ENCODE peak calls at places on chromosomes 2 and 18, in nine cellular contexts. One of them, this sample, is unnamed.

GRCh38 chr18:58624011-58624410 is 4.9 kb downstream of the ALPK2 start:
- DNase-seq in prostate gland: no peak
- DNase-seq in left lung: no peak
- DNase-seq in HL-60: no peak
- DNase-seq in naive thymus-derived CD4-positive, alpha-beta T cell: no peak
- DNase-seq in right cardiac atrium: no peak
- DNase-seq in adrenal gland: no peak
- DNase-seq in tibial artery: no peak
- DNase-seq in tibial nerve: no peak
- DNase-seq in this sample: no peak

GRCh38 chr2:176132397-176133086 is 3.0 kb downstream of the HOXD8 start:
- DNase-seq in prostate gland: no peak
- DNase-seq in left lung: no peak
- DNase-seq in HL-60: no peak
- DNase-seq in naive thymus-derived CD4-positive, alpha-beta T cell: no peak
- DNase-seq in right cardiac atrium: no peak
- DNase-seq in adrenal gland: peak
- DNase-seq in tibial artery: no peak
- DNase-seq in tibial nerve: no peak
- DNase-seq in this sample: no peak

GRCh38 chr2:215753808-215754207 is 259.5 kb downstream of the MREG start:
- DNase-seq in prostate gland: no peak
- DNase-seq in left lung: no peak
- DNase-seq in HL-60: no peak
- DNase-seq in naive thymus-derived CD4-positive, alpha-beta T cell: no peak
- DNase-seq in right cardiac atrium: no peak
- DNase-seq in adrenal gland: no peak
- DNase-seq in tibial artery: peak
- DNase-seq in tibial nerve: no peak
- DNase-seq in this sample: no peak

GRCh38 chr18:32909798-32910561 is 137.2 kb upstream of the KLHL14 start:
- DNase-seq in prostate gland: no peak
- DNase-seq in left lung: no peak
- DNase-seq in HL-60: peak
- DNase-seq in naive thymus-derived CD4-positive, alpha-beta T cell: no peak
- DNase-seq in right cardiac atrium: no peak
- DNase-seq in adrenal gland: no peak
- DNase-seq in tibial artery: no peak
- DNase-seq in tibial nerve: no peak
- DNase-seq in this sample: no peak

GRCh38 chr2:238379096-238379810 is 47.5 kb upstream of the ASB1 start:
- DNase-seq in prostate gland: no peak
- DNase-seq in left lung: peak
- DNase-seq in HL-60: peak
- DNase-seq in naive thymus-derived CD4-positive, alpha-beta T cell: no peak
- DNase-seq in right cardiac atrium: no peak
- DNase-seq in adrenal gland: no peak
- DNase-seq in tibial artery: no peak
- DNase-seq in tibial nerve: no peak
- DNase-seq in this sample: peak

GRCh38 chr2:20218331-20219320 is 6.3 kb downstream of the SDC1 start:
- DNase-seq in prostate gland: no peak
- DNase-seq in left lung: no peak
- DNase-seq in HL-60: no peak
- DNase-seq in naive thymus-derived CD4-positive, alpha-beta T cell: no peak
- DNase-seq in right cardiac atrium: no peak
- DNase-seq in adrenal gland: no peak
- DNase-seq in tibial artery: no peak
- DNase-seq in tibial nerve: no peak
- DNase-seq in this sample: no peak

GRCh38 chr2:98487101-98487805 is 42.6 kb downstream of the INPP4A start:
- DNase-seq in prostate gland: no peak
- DNase-seq in left lung: no peak
- DNase-seq in HL-60: no peak
- DNase-seq in naive thymus-derived CD4-positive, alpha-beta T cell: no peak
- DNase-seq in right cardiac atrium: no peak
- DNase-seq in adrenal gland: no peak
- DNase-seq in tibial artery: no peak
- DNase-seq in tibial nerve: no peak
- DNase-seq in this sample: no peak

GRCh38 chr2:20035961-20036666 is 15.3 kb downstream of the LAPTM4A start:
- DNase-seq in prostate gland: no peak
- DNase-seq in left lung: no peak
- DNase-seq in HL-60: peak
- DNase-seq in naive thymus-derived CD4-positive, alpha-beta T cell: no peak
- DNase-seq in right cardiac atrium: no peak
- DNase-seq in adrenal gland: no peak
- DNase-seq in tibial artery: no peak
- DNase-seq in tibial nerve: no peak
- DNase-seq in this sample: no peak

GRCh38 chr2:203897544-203897943 is 30.0 kb downstream of the CTLA4 start:
- DNase-seq in prostate gland: no peak
- DNase-seq in left lung: no peak
- DNase-seq in HL-60: no peak
- DNase-seq in naive thymus-derived CD4-positive, alpha-beta T cell: no peak
- DNase-seq in right cardiac atrium: no peak
- DNase-seq in adrenal gland: no peak
- DNase-seq in tibial artery: no peak
- DNase-seq in tibial nerve: no peak
- DNase-seq in this sample: no peak

GRCh38 chr2:174771631-174772491 is 7.6 kb upstream of the CHRNA1 start:
- DNase-seq in prostate gland: peak
- DNase-seq in left lung: no peak
- DNase-seq in HL-60: peak
- DNase-seq in naive thymus-derived CD4-positive, alpha-beta T cell: no peak
- DNase-seq in right cardiac atrium: peak
- DNase-seq in adrenal gland: peak
- DNase-seq in tibial artery: peak
- DNase-seq in tibial nerve: peak
- DNase-seq in this sample: peak

GRCh38 chr2:149612122-149612521 is 24.5 kb upstream of the MMADHC start:
- DNase-seq in prostate gland: peak
- DNase-seq in left lung: peak
- DNase-seq in HL-60: no peak
- DNase-seq in naive thymus-derived CD4-positive, alpha-beta T cell: no peak
- DNase-seq in right cardiac atrium: peak
- DNase-seq in adrenal gland: no peak
- DNase-seq in tibial artery: no peak
- DNase-seq in tibial nerve: no peak
- DNase-seq in this sample: peak

GRCh38 chr2:72574886-72575285 is 250.9 kb downstream of the EXOC6B start:
- DNase-seq in prostate gland: no peak
- DNase-seq in left lung: no peak
- DNase-seq in HL-60: no peak
- DNase-seq in naive thymus-derived CD4-positive, alpha-beta T cell: no peak
- DNase-seq in right cardiac atrium: no peak
- DNase-seq in adrenal gland: no peak
- DNase-seq in tibial artery: no peak
- DNase-seq in tibial nerve: no peak
- DNase-seq in this sample: no peak

GRCh38 chr2:16654775-16655456 is 10.7 kb downstream of the CYRIA start:
- DNase-seq in prostate gland: no peak
- DNase-seq in left lung: no peak
- DNase-seq in HL-60: peak
- DNase-seq in naive thymus-derived CD4-positive, alpha-beta T cell: no peak
- DNase-seq in right cardiac atrium: no peak
- DNase-seq in adrenal gland: no peak
- DNase-seq in tibial artery: no peak
- DNase-seq in tibial nerve: no peak
- DNase-seq in this sample: no peak

GRCh38 chr18:22856870-22857269 is 76.3 kb upstream of the RBBP8 start:
- DNase-seq in prostate gland: peak
- DNase-seq in left lung: no peak
- DNase-seq in HL-60: no peak
- DNase-seq in naive thymus-derived CD4-positive, alpha-beta T cell: no peak
- DNase-seq in right cardiac atrium: no peak
- DNase-seq in adrenal gland: no peak
- DNase-seq in tibial artery: no peak
- DNase-seq in tibial nerve: no peak
- DNase-seq in this sample: no peak

GRCh38 chr2:237677951-237678481 is 50.6 kb downstream of the LRRFIP1 start:
- DNase-seq in prostate gland: no peak
- DNase-seq in left lung: no peak
- DNase-seq in HL-60: peak
- DNase-seq in naive thymus-derived CD4-positive, alpha-beta T cell: no peak
- DNase-seq in right cardiac atrium: peak
- DNase-seq in adrenal gland: no peak
- DNase-seq in tibial artery: peak
- DNase-seq in tibial nerve: no peak
- DNase-seq in this sample: no peak

GRCh38 chr2:226317970-226318369 is 481.6 kb downstream of the IRS1 start:
- DNase-seq in prostate gland: no peak
- DNase-seq in left lung: no peak
- DNase-seq in HL-60: no peak
- DNase-seq in naive thymus-derived CD4-positive, alpha-beta T cell: no peak
- DNase-seq in right cardiac atrium: no peak
- DNase-seq in adrenal gland: no peak
- DNase-seq in tibial artery: no peak
- DNase-seq in tibial nerve: no peak
- DNase-seq in this sample: no peak

GRCh38 chr18:25651553-25651952 is 299.6 kb upstream of the ZNF521 start:
- DNase-seq in prostate gland: no peak
- DNase-seq in left lung: no peak
- DNase-seq in HL-60: no peak
- DNase-seq in naive thymus-derived CD4-positive, alpha-beta T cell: no peak
- DNase-seq in right cardiac atrium: no peak
- DNase-seq in adrenal gland: no peak
- DNase-seq in tibial artery: no peak
- DNase-seq in tibial nerve: no peak
- DNase-seq in this sample: no peak
- H3K27ac ChIP-seq in prostate gland: no peak
- H3K27ac ChIP-seq in left lung: no peak
- H3K27ac ChIP-seq in HL-60: no peak
- H3K27ac ChIP-seq in naive thymus-derived CD4-positive, alpha-beta T cell: no peak
- H3K27ac ChIP-seq in right cardiac atrium: no peak
- H3K27ac ChIP-seq in adrenal gland: no peak
- H3K27ac ChIP-seq in tibial artery: no peak
- H3K27ac ChIP-seq in tibial nerve: no peak
- H3K27ac ChIP-seq in this sample: no peak

GRCh38 chr2:160576054-160576499 is 82.5 kb upstream of the RBMS1 start:
- DNase-seq in prostate gland: peak
- DNase-seq in left lung: no peak
- DNase-seq in HL-60: no peak
- DNase-seq in naive thymus-derived CD4-positive, alpha-beta T cell: no peak
- DNase-seq in right cardiac atrium: no peak
- DNase-seq in adrenal gland: no peak
- DNase-seq in tibial artery: no peak
- DNase-seq in tibial nerve: no peak
- DNase-seq in this sample: peak
- H3K27ac ChIP-seq in prostate gland: no peak
- H3K27ac ChIP-seq in left lung: no peak
- H3K27ac ChIP-seq in HL-60: no peak
- H3K27ac ChIP-seq in naive thymus-derived CD4-positive, alpha-beta T cell: no peak
- H3K27ac ChIP-seq in right cardiac atrium: peak
- H3K27ac ChIP-seq in adrenal gland: no peak
- H3K27ac ChIP-seq in tibial artery: peak
- H3K27ac ChIP-seq in tibial nerve: peak
- H3K27ac ChIP-seq in this sample: no peak

DNA sequence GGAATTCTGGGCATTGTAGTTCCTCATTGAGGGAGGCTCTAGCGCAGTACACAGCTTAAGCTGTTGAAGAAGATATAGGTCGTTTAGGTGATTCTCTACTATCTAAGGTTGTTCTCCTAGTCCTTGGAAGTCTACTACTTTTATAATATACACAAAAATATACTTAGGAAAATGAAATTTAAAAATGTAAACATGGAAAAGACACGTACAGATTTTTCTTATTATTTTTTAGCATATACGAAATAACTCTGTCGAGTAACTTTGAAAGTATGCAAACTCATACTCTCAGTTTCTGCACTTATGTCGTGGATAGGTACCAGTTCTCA is 272 bp upstream of the FASTKD1 start:
- DNase-seq in prostate gland: no peak
- DNase-seq in left lung: no peak
- DNase-seq in HL-60: no peak
- DNase-seq in naive thymus-derived CD4-positive, alpha-beta T cell: no peak
- DNase-seq in right cardiac atrium: no peak
- DNase-seq in adrenal gland: no peak
- DNase-seq in tibial artery: no peak
- DNase-seq in tibial nerve: no peak
- DNase-seq in this sample: no peak
- H3K27ac ChIP-seq in prostate gland: peak
- H3K27ac ChIP-seq in left lung: no peak
- H3K27ac ChIP-seq in HL-60: no peak
- H3K27ac ChIP-seq in naive thymus-derived CD4-positive, alpha-beta T cell: peak
- H3K27ac ChIP-seq in right cardiac atrium: no peak
- H3K27ac ChIP-seq in adrenal gland: no peak
- H3K27ac ChIP-seq in tibial artery: peak
- H3K27ac ChIP-seq in tibial nerve: peak
- H3K27ac ChIP-seq in this sample: no peak

DNA sequence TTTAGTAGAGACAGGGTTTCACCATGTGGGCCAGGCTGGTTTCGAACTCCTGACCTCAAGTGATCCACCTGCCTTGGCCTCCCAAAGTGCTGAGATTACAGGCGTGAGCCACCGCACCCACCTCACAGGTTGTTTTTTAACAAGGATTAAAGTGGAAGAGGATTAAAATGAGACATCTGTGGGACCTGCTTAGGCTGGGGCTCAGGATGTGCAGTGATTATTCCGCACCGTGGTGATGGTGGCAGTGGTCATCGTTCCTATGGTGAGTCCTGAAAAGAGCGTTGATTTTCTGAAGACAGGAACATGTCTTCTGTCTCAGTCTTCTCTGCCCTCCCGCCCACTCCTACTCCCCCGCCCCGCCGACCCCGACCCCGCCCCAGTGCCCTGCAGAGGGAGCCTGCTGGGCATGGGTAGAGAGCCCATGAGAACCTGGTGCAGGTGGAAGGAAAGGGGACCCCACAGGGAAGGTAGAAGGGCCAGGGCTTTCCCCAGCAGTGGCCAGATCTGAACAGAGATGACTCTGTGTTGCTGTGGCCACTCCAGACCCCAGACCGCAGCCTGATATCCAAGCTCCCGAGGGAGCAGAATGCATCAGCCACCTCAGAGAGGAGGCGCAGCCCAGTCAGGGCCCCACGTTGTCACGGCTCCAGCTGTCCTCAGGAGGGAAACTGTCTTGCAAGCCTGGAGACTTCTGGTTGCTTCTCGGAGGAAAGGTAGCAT is 34.5 kb upstream of the FOSL2 start:
- DNase-seq in prostate gland: no peak
- DNase-seq in left lung: no peak
- DNase-seq in HL-60: no peak
- DNase-seq in naive thymus-derived CD4-positive, alpha-beta T cell: no peak
- DNase-seq in right cardiac atrium: peak
- DNase-seq in adrenal gland: no peak
- DNase-seq in tibial artery: no peak
- DNase-seq in tibial nerve: no peak
- DNase-seq in this sample: no peak
- H3K27ac ChIP-seq in prostate gland: no peak
- H3K27ac ChIP-seq in left lung: no peak
- H3K27ac ChIP-seq in HL-60: peak
- H3K27ac ChIP-seq in naive thymus-derived CD4-positive, alpha-beta T cell: no peak
- H3K27ac ChIP-seq in right cardiac atrium: no peak
- H3K27ac ChIP-seq in adrenal gland: no peak
- H3K27ac ChIP-seq in tibial artery: no peak
- H3K27ac ChIP-seq in tibial nerve: no peak
- H3K27ac ChIP-seq in this sample: peak

This sample was measured in PC-3.